ENCODE peak calls at places on chromosomes 13 and 19, in four cellular contexts. U is activated T-cell treated with anti-CD3 and anti-CD28 coated beads, Interleukin-2, amount 50 U/mL, for 72 hours; Z is NAMALWA; G is dermis blood vessel endothelial cell. J is an unnamed sample.

GRCh38 chr19:40686882-40687524 is 3.4 kb downstream of the NUMBL start:
- DNase-seq in U (no peak), Z (no peak), G (no peak), J (no peak)

GRCh38 chr13:31556376-31556775 is 182.9 kb upstream of the RXFP2 start:
- DNase-seq in U (no peak), Z (no peak), G (no peak), J (no peak)

GRCh38 chr19:4379383-4380253 is 20.7 kb downstream of the SH3GL1 start:
- DNase-seq in U (peak; percentile 50), Z (peak; percentile 31), G (peak; percentile 75), J (peak; percentile 93)

GRCh38 chr13:100818706-100819105 is 144.1 kb upstream of the TMTC4 start:
- DNase-seq in U (no peak), Z (no peak), G (no peak), J (peak; percentile 26)

GRCh38 chr13:21060063-21060826 is 1.1 kb downstream of the LATS2 start:
- DNase-seq in U (no peak), Z (no peak), G (peak; percentile 53), J (no peak)

GRCh38 chr19:18762125-18763023 is 28.7 kb downstream of the COMP start:
- DNase-seq in U (no peak), Z (no peak), G (peak; percentile 51), J (no peak)

GRCh38 chr13:50387124-50387581 is 371.9 kb downstream of the KCNRG start:
- DNase-seq in U (peak; percentile 22), Z (peak; percentile 42), G (peak; percentile 15), J (no peak)

GRCh38 chr19:2616741-2617392 is 85.6 kb downstream of the GNG7 start:
- DNase-seq in U (peak; percentile 43), Z (peak; percentile 47), G (peak; percentile 67), J (no peak)

GRCh38 chr13:25882732-25883357 is 169.0 kb downstream of the SHISA2 start:
- DNase-seq in U (no peak), Z (no peak), G (no peak), J (no peak)

GRCh38 chr13:34410653-34411052 is 531.4 kb upstream of the NBEA start:
- DNase-seq in U (no peak), Z (no peak), G (no peak), J (no peak)

GRCh38 chr19:45265375-45265774 is 14.3 kb downstream of the MARK4 start:
- DNase-seq in U (no peak), Z (no peak), G (no peak), J (no peak)

GRCh38 chr19:3115916-3116602 is 19.8 kb upstream of the GNA15 start:
- DNase-seq in U (no peak), Z (no peak), G (no peak), J (no peak)

GRCh38 chr13:36920612-36921185 is 661 bp upstream of the SMAD9 start:
- DNase-seq in U (no peak), Z (no peak), G (no peak), J (no peak)

GRCh38 chr13:50826035-50826434 is 17.5 kb downstream of the DLEU7 start:
- DNase-seq in U (no peak), Z (no peak), G (no peak), J (no peak)

GRCh38 chr19:310781-311496 is 19.7 kb upstream of the PLPP2 start:
- DNase-seq in U (no peak), Z (no peak), G (peak; percentile 30), J (no peak)

GRCh38 chr19:29708553-29709439 is 6.3 kb downstream of the C19orf12 start:
- DNase-seq in U (no peak), Z (no peak), G (no peak), J (peak; percentile 64)

GRCh38 chr13:33483471-33483870 is 197.9 kb upstream of the STARD13 start:
- DNase-seq in U (no peak), Z (no peak), G (peak; percentile 3), J (no peak)

GRCh38 chr13:111964411-111965035 is 102.4 kb upstream of the SOX1 start:
- DNase-seq in U (no peak), Z (no peak), G (no peak), J (no peak)

GRCh38 chr19:7861619-7862412 is 12.4 kb downstream of the PRR36 start:
- DNase-seq in U (no peak), Z (no peak), G (peak; percentile 13), J (no peak)

GRCh38 chr13:81990652-81991051 is 1649.7 kb upstream of the SPRY2 start:
- DNase-seq in U (no peak), Z (no peak), G (no peak), J (no peak)

GRCh38 chr19:55132453-55133129 is 15.2 kb upstream of the PPP1R12C start:
- DNase-seq in U (no peak), Z (no peak), G (peak; percentile 29), J (no peak)

GRCh38 chr19:13208964-13209796 is 59.0 kb downstream of the IER2 start:
- DNase-seq in U (no peak), Z (no peak), G (no peak), J (no peak)

GRCh38 chr19:53019684-53020083 is 6.0 kb downstream of the ERVV-1 start:
- DNase-seq in U (peak; percentile 18), Z (peak; percentile 42), G (peak; percentile 20), J (no peak)

GRCh38 chr19:49520705-49521319 is 7.0 kb upstream of the RCN3 start:
- DNase-seq in U (no peak), Z (no peak), G (no peak), J (no peak)

GRCh38 chr19:9914001-9914314 is 22.4 kb downstream of the OLFM2 start:
- DNase-seq in U (no peak), Z (no peak), G (no peak), J (no peak)